ENCODE peak calls at places on chromosomes 16 and 17, in six cellular contexts. N, X, W, G, V and K are unnamed samples.

GRCh38 chr17:21375162-21375560 is 996 bp upstream of the KCNJ12 start:
- DNase-seq in V (no peak), X (no peak), W (no peak), G (no peak), N (no peak), K (no peak)

GRCh38 chr16:59634951-59635350 is 900.8 kb upstream of the GOT2 start:
- DNase-seq in N (no peak), V (peak), X (no peak), W (no peak), G (no peak), K (no peak)

GRCh38 chr17:17493249-17493985 is 2.8 kb downstream of the RASD1 start:
- DNase-seq in W (peak), N (peak), G (peak), X (peak), V (peak), K (no peak)

GRCh38 chr17:77963441-77963840 is 4.9 kb downstream of the TNRC6C start:
- DNase-seq in V (peak), W (no peak), X (no peak), N (peak), G (no peak), K (no peak)

GRCh38 chr16:28505489-28506137 is 1.0 kb downstream of the IL27 start:
- DNase-seq in X (no peak), G (no peak), N (no peak), V (no peak), W (no peak), K (no peak)

GRCh38 chr16:86087561-86088230 is 188.7 kb downstream of the IRF8 start:
- DNase-seq in N (no peak), V (no peak), X (no peak), W (no peak), G (peak), K (no peak)

GRCh38 chr17:47717845-47718621 is 15.0 kb upstream of the TBX21 start:
- DNase-seq in N (no peak), G (no peak), W (no peak), V (peak), X (peak), K (no peak)

GRCh38 chr16:83070416-83071199 is 443.8 kb downstream of the CDH13 start:
- DNase-seq in G (no peak), X (no peak), V (no peak), W (peak), N (no peak), K (no peak)

GRCh38 chr17:31115168-31115567 is 20.4 kb downstream of the NF1 start:
- DNase-seq in N (no peak), W (no peak), X (no peak), V (no peak), G (no peak), K (no peak)

GRCh38 chr17:37220609-37220953 is 155.2 kb upstream of the C17orf78 start:
- DNase-seq in X (peak), G (no peak), N (peak), W (peak), V (peak), K (peak)

GRCh38 chr16:85816159-85816558 is 16.7 kb downstream of the COX4I1 start:
- DNase-seq in X (no peak), N (no peak), V (no peak), G (no peak), W (no peak), K (no peak)

GRCh38 chr17:41527076-41528023 is 758 bp downstream of the KRT19 start:
- DNase-seq in V (no peak), X (no peak), W (no peak), G (no peak), N (no peak), K (no peak)

GRCh38 chr17:29733151-29733550 is 110.4 kb upstream of the CORO6 start:
- DNase-seq in G (no peak), W (peak), X (peak), V (peak), N (no peak), K (no peak)

GRCh38 chr16:48963901-48964615 is 317.6 kb downstream of the CBLN1 start:
- DNase-seq in N (no peak), W (peak), G (no peak), X (peak), V (peak), K (no peak)

GRCh38 chr16:4414187-4414909 is 2.0 kb downstream of the CORO7 start:
- DNase-seq in W (no peak), G (no peak), V (no peak), N (no peak), X (no peak), K (no peak)

GRCh38 chr17:28272166-28272565 is 46.8 kb upstream of the TMEM97 start:
- DNase-seq in G (no peak), W (no peak), N (no peak), V (peak), X (peak), K (no peak)

GRCh38 chr16:58487566-58488351 is 12.2 kb upstream of the NDRG4 start:
- DNase-seq in W (peak), G (peak), X (peak), N (peak), V (peak), K (peak)

GRCh38 chr17:77323413-77324171 is 182.8 kb downstream of the SEC14L1 start:
- DNase-seq in N (peak), X (peak), V (peak), W (no peak), G (peak), K (no peak)

GRCh38 chr16:20904507-20905079 is 4.0 kb downstream of the LYRM1 start:
- DNase-seq in W (peak), N (peak), G (no peak), V (peak), X (peak), K (no peak)

GRCh38 chr16:4525069-4525468 is 13.5 kb downstream of the CDIP1 start:
- DNase-seq in N (no peak), G (no peak), V (no peak), X (no peak), W (no peak), K (no peak)

GRCh38 chr17:45992175-45992574 is 6.9 kb upstream of the STH start:
- DNase-seq in G (no peak), N (no peak), W (no peak), V (no peak), X (no peak), K (no peak)

GRCh38 chr16:67357561-67357960 is 30.9 kb downstream of the LRRC36 start:
- DNase-seq in G (no peak), N (no peak), V (no peak), W (no peak), X (no peak), K (no peak)

GRCh38 chr17:7045492-7046126 is 1.7 kb upstream of the SLC16A11 start:
- DNase-seq in W (peak), V (peak), N (peak), X (peak), G (no peak), K (no peak)

GRCh38 chr17:49496183-49496865 is 1.2 kb downstream of the NGFR start:
- DNase-seq in N (peak), X (peak), W (peak), G (peak), V (peak), K (peak)

GRCh38 chr17:35286120-35286781 is 43.4 kb downstream of the SLFN5 start:
- DNase-seq in X (peak), W (peak), G (no peak), N (no peak), V (no peak), K (no peak)

GRCh38 chr17:10292057-10292931 is 80.5 kb downstream of the MYH13 start:
- DNase-seq in N (no peak), V (peak), W (no peak), X (peak), G (no peak), K (no peak)

DNA sequence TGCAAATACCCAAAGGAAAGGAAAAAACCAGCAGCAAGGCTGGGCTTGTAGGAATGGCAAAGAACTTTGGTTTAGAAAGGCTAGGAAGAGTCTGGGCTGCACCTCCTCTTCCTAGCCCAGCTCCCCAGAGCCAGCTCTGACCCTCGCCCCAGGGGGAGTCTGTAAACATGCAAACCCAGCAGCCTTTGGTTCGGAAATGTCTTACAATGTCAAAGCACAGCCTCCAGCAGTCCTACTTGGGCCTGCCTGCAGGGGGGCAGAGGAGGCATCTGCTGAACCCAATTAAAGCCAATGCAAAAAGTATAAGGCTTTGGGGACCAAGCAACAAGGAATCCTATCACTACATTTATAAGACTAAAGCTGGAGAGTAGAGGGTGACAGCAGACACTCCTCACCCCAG is 5.0 kb upstream of the FTSJ3 start:
- DNase-seq in V (no peak), G (no peak), N (no peak), W (no peak), X (no peak), K (no peak)
- TF ChIP-seq CTCF in V (peak), G (no peak), N (no peak), W (no peak), X (no peak), K (peak)

GRCh38 chr17:38918916-38919315 is 6.5 kb upstream of the LASP1NB start:
- DNase-seq in X (no peak), W (no peak), G (no peak), V (no peak), N (no peak), K (no peak)

GRCh38 chr17:38915639-38915995 is 9.8 kb upstream of the LASP1NB start:
- DNase-seq in W (no peak), X (no peak), V (no peak), G (no peak), N (no peak), K (no peak)

GRCh38 chr17:38916771-38917170 is 8.6 kb upstream of the LASP1NB start:
- DNase-seq in G (no peak), W (no peak), X (no peak), V (no peak), N (no peak), K (no peak)

GRCh38 chr17:38918129-38918913 is 7.1 kb upstream of the LASP1NB start:
- DNase-seq in N (no peak), V (no peak), W (no peak), G (no peak), X (no peak), K (no peak)

GRCh38 chr17:38917259-38917658 is 8.2 kb upstream of the LASP1NB start:
- DNase-seq in N (no peak), V (no peak), W (no peak), G (no peak), X (peak), K (no peak)
- TF ChIP-seq CTCF in N (no peak), V (no peak), W (peak), G (no peak), X (no peak), K (no peak)

GRCh38 chr16:61289141-61289540 is 747.1 kb downstream of the CDH8 start:
- DNase-seq in V (no peak), G (no peak), N (no peak), W (no peak), X (no peak), K (no peak)
- TF ChIP-seq CTCF in V (no peak), G (no peak), N (no peak), W (no peak), X (no peak), K (no peak)

GRCh38 chr17:58679263-58680037 is 12.4 kb downstream of the TEX14 start:
- DNase-seq in G (no peak), W (peak), X (peak), V (peak), N (no peak), K (no peak)
- TF ChIP-seq CTCF in G (no peak), W (no peak), X (no peak), V (no peak), N (no peak), K (no peak)

DNA sequence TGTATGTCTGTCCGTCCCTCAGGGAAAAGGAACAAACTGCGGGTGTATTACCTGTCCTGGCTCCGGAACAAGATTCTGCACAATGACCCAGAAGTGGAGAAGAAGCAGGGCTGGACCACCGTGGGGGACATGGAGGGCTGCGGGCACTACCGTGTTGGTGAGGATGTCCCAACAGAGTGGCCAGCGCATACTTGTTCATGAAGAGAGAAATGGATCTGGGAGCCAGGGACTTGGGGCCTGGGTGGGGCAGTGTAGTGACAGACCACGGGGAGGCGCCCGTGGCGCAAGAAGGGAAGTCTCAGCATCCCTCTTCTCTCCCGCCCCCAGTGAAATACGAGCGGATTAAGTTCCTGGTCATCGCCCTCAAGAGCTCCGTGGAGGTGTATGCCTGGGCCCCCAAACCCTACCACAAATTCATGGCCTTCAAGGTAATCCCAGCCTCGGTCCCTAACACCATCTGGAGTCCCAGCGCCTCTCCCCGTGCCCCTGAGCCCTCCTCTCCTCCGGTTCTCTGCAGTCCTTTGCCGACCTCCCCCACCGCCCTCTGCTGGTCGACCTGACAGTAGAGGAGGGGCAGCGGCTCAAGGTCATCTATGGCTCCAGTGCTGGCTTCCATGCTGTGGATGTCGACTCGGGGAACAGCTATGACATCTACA is 3.5 kb upstream of the C17orf107 start:
- DNase-seq in V (no peak), N (no peak), X (no peak), G (no peak), W (no peak), K (peak)
- TF ChIP-seq CTCF in V (no peak), N (no peak), X (no peak), G (no peak), W (peak), K (no peak)